ENCODE peak calls at places on chromosomes 12 and 14, in six cellular contexts. Z is spleen, J is right lobe of liver, I is tibial nerve, R is right atrium auricular region, F is sigmoid colon. U is an unnamed sample. For H3K36me3, the result is how much of the 10 kb centered on the place peaks cover.

GRCh38 chr12:84572186-84572585 is 340.4 kb downstream of the SLC6A15 start:
- DNase-seq in J (no peak), R (no peak), F (no peak), I (no peak), Z (no peak), U (peak)

GRCh38 chr12:104566244-104566993 is 109.7 kb downstream of the CHST11 start:
- DNase-seq in Z (no peak), R (no peak), F (no peak), J (no peak), I (no peak), U (no peak)

GRCh38 chr12:23113781-23114180 is 488.8 kb downstream of the ETNK1 start:
- DNase-seq in J (no peak), I (no peak), R (no peak), Z (no peak), F (no peak), U (peak)

GRCh38 chr12:115755752-115756140 is 521.7 kb downstream of the MED13L start:
- DNase-seq in Z (no peak), R (no peak), J (no peak), I (no peak), F (no peak), U (no peak)

GRCh38 chr14:25178255-25178654 is 128.3 kb upstream of the STXBP6 start:
- DNase-seq in Z (no peak), R (no peak), J (no peak), I (no peak), F (no peak), U (peak)

GRCh38 chr12:64124511-64125197 is 97.4 kb downstream of the KICS2 start:
- DNase-seq in Z (no peak), F (no peak), I (no peak), R (no peak), J (no peak), U (no peak)

GRCh38 chr14:95498622-95499353 is 17.7 kb downstream of the SYNE3 start:
- DNase-seq in I (no peak), Z (peak), J (peak), R (no peak), F (no peak), U (no peak)

GRCh38 chr12:109949089-109949488 is 47.1 kb downstream of the GIT2 start:
- DNase-seq in R (no peak), J (peak), I (no peak), Z (no peak), F (no peak), U (no peak)

GRCh38 chr12:39199371-39199770 is 243.5 kb downstream of the KIF21A start:
- DNase-seq in I (no peak), Z (no peak), F (no peak), R (no peak), J (no peak), U (peak)

GRCh38 chr14:27506272-27506671 is 908.4 kb upstream of the NOVA1 start:
- DNase-seq in J (no peak), F (no peak), I (no peak), R (no peak), Z (no peak), U (no peak)

GRCh38 chr12:68118096-68118755 is 41.3 kb downstream of the IFNG start:
- DNase-seq in F (no peak), I (no peak), R (no peak), J (no peak), Z (no peak), U (no peak)

GRCh38 chr12:68620528-68620927 is 9.8 kb downstream of the RAP1B start:
- DNase-seq in J (no peak), I (no peak), R (no peak), F (no peak), Z (no peak), U (no peak)

GRCh38 chr14:76950043-76951020 is 78.2 kb downstream of the IRF2BPL start:
- DNase-seq in Z (no peak), I (no peak), F (no peak), R (no peak), J (no peak), U (no peak)

GRCh38 chr12:105233045-105233905 is 2.7 kb downstream of the APPL2 start:
- DNase-seq in J (no peak), Z (no peak), F (no peak), I (no peak), R (no peak), U (no peak)

GRCh38 chr12:100959481-100959880 is 164.9 kb downstream of the ANO4 start:
- DNase-seq in J (no peak), Z (no peak), I (no peak), R (no peak), F (no peak), U (peak)

GRCh38 chr14:104080557-104081492 is 4.7 kb upstream of the ASPG start:
- DNase-seq in J (no peak), F (no peak), Z (no peak), R (no peak), I (no peak), U (no peak)

GRCh38 chr12:24938341-24938740 is 10.6 kb downstream of the BCAT1 start:
- DNase-seq in R (no peak), I (no peak), F (no peak), J (no peak), Z (no peak), U (no peak)

GRCh38 chr12:2345902-2346301 is 293.1 kb downstream of the CACNA1C start:
- DNase-seq in R (no peak), J (no peak), F (no peak), I (no peak), Z (no peak), U (no peak)

GRCh38 chr12:2344892-2345291 is 292.1 kb downstream of the CACNA1C start:
- DNase-seq in J (no peak), Z (no peak), I (no peak), F (no peak), R (no peak), U (no peak)

GRCh38 chr12:2346405-2346804 is 293.6 kb downstream of the CACNA1C start:
- DNase-seq in I (no peak), F (no peak), Z (no peak), R (no peak), J (no peak), U (no peak)

GRCh38 chr12:2343672-2344071 is 290.9 kb downstream of the CACNA1C start:
- DNase-seq in R (no peak), Z (no peak), J (no peak), I (no peak), F (no peak), U (no peak)

DNA sequence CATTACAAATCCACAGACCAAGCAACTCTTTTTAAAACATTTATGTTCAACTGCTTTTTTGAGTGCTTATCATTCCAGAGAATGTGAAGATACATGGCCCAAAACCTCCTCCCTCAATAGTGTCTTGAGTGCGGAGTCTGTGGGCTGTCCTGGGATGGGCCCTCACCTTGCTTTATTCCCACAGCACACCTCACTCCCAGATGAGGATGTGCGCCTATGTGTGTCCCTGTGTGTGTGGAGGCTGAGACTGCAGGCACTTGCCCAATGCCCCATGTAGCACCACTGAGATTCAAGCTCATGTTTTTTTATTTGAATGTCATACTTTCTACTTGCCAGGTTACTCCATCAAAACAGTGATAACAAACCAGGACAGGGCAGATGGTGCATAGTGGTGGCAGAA is 291.7 kb downstream of the CACNA1C start:
- DNase-seq in Z (no peak), R (no peak), F (no peak), J (no peak), I (no peak), U (no peak)
- H3K36me3 ChIP-seq in Z (under half), R (under half), F (under half), J (under half), I (under half), U (under half)

GRCh38 chr12:125185311-125185739 is 120.1 kb downstream of the AACS start:
- DNase-seq in J (no peak), I (no peak), Z (no peak), R (no peak), F (no peak), U (no peak)

GRCh38 chr12:125184213-125184952 is 119.1 kb downstream of the AACS start:
- DNase-seq in I (no peak), R (no peak), F (no peak), J (no peak), Z (no peak), U (no peak)

GRCh38 chr12:125187148-125187733 is 122.0 kb downstream of the AACS start:
- DNase-seq in I (no peak), Z (no peak), F (no peak), R (no peak), J (no peak), U (no peak)

GRCh38 chr12:125186471-125187147 is 121.4 kb downstream of the AACS start:
- DNase-seq in R (no peak), Z (no peak), I (no peak), F (no peak), J (no peak), U (no peak)

GRCh38 chr12:125185740-125186470 is 120.7 kb downstream of the AACS start:
- DNase-seq in I (no peak), F (peak), R (no peak), J (peak), Z (peak), U (peak)
- TF ChIP-seq CTCF in I (peak), F (peak), R (peak), J (peak), Z (peak), U (peak)

DNA sequence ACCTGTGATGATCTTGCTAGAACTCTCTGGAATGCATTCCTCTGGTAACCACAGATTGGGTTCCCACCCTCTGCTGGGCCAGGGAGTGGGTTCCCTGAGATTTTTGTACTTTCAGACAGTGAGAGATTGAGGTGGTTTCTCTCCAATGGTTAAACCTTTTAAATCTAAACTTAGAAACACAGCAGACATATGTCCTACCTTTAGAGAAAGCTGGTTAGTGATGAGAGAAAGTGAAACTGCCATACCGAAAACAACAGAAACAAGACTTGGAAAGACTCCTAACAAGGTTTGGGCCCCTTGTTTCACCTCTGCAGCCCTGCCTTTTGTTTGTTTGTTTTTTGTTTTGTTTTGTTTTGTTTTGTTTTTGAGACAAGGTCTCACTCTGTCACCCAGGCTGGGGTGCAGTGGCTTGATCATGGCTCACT is 9.7 kb upstream of the SGPP1 start:
- DNase-seq in R (no peak), J (no peak), I (no peak), Z (no peak), F (no peak), U (no peak)
- H3K4me3 ChIP-seq in R (no peak), J (no peak), I (no peak), Z (no peak), F (no peak), U (no peak)

GRCh38 chr12:57521475-57522018 is 1.1 kb upstream of the MBD6 start:
- DNase-seq in F (peak), Z (peak), R (peak), I (peak), J (peak), U (peak)
- H3K36me3 ChIP-seq in F (under half), Z (under half), R (under half), I (under half), J (under half), U (under half)

DNA sequence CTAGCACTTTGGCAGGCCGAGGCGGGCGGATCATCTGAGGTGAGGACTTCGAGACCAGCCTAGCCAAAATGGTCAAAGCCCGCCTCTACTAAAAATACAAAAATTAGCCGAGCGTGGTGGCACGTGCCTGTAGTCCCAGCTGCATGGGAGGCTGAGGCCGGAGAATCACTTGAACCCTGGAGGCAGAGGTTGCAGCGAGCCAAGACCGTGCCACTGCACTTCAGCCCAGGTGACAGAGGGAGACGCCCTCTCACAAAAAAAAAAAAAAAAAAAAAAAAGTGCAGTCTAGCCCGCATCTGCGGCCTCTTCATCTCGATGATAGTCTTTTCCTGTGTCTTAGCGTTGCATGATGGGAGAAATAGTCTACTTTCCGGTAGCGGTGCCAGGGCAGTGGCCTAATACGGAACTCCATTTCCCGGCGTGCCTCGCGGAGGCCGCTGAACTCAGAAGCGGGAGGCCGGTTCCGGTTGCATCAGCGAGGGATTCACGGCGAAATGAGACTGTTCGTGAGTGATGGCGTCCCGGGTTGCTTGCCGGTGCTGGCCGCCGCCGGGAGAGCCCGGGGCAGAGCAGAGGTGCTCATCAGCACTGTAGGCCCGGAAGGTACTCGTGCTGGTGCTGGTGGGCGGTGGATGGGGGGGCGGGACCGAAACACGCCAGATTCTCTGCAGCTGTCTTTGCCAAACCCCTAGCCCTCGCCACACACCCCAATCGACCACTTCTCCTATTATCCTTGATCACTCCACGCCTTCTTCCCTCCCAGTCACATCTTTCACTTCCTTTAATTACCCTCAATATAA is at the start of gene MARS1:
- DNase-seq in Z (peak), I (peak), R (peak), F (peak), J (peak), U (peak)
- TF ChIP-seq CTCF in Z (peak), I (peak), R (no peak), F (no peak), J (peak), U (peak)

GRCh38 chr12:46259071-46259470 is 9.8 kb downstream of the SLC38A1 start:
- DNase-seq in R (no peak), I (no peak), J (no peak), Z (no peak), F (no peak), U (no peak)

GRCh38 chr12:46259713-46260112 is 9.1 kb downstream of the SLC38A1 start:
- DNase-seq in R (no peak), I (no peak), J (no peak), Z (no peak), F (no peak), U (no peak)

GRCh38 chr12:46261658-46262057 is 7.2 kb downstream of the SLC38A1 start:
- DNase-seq in F (no peak), Z (no peak), J (no peak), I (no peak), R (no peak), U (no peak)

GRCh38 chr12:46260913-46261476 is 7.8 kb downstream of the SLC38A1 start:
- DNase-seq in I (no peak), R (no peak), J (no peak), Z (no peak), F (no peak), U (peak)

GRCh38 chr12:46260153-46260912 is 8.5 kb downstream of the SLC38A1 start:
- DNase-seq in I (no peak), J (no peak), R (no peak), Z (no peak), F (no peak), U (no peak)
- H3K4me3 ChIP-seq in I (no peak), J (no peak), R (no peak), Z (no peak), F (no peak), U (no peak)

GRCh38 chr14:23984891-23985607 is 3.7 kb upstream of the DHRS4L2 start:
- DNase-seq in J (no peak), Z (no peak), I (no peak), R (no peak), F (no peak), U (peak)
- H3K36me3 ChIP-seq in J (under half), Z (under half), I (under half), R (under half), F (under half), U (under half)

GRCh38 chr12:94979941-94980340 is 23.6 kb downstream of the NDUFA12 start:
- DNase-seq in F (no peak), J (no peak), R (no peak), Z (no peak), I (no peak), U (no peak)

GRCh38 chr12:94983321-94983720 is 20.2 kb downstream of the NDUFA12 start:
- DNase-seq in J (no peak), Z (no peak), F (no peak), I (no peak), R (no peak), U (no peak)

GRCh38 chr12:94982456-94982855 is 21.0 kb downstream of the NDUFA12 start:
- DNase-seq in Z (no peak), I (no peak), J (no peak), R (no peak), F (no peak), U (no peak)

GRCh38 chr12:94977766-94978468 is 25.6 kb downstream of the NDUFA12 start:
- DNase-seq in J (no peak), I (no peak), F (no peak), R (no peak), Z (no peak), U (peak)

GRCh38 chr12:94980577-94980976 is 22.9 kb downstream of the NDUFA12 start:
- DNase-seq in J (no peak), I (no peak), F (no peak), Z (no peak), R (no peak), U (peak)
- TF ChIP-seq CTCF in J (peak), I (no peak), F (no peak), Z (no peak), R (peak), U (no peak)